ENCODE peak calls at places on chromosomes 5 and 9, in five cellular contexts. T, H, U, S and M are unnamed samples.

GRCh38 chr5:39158127-39158593 is 61.2 kb downstream of the FYB1 start:
- DNase-seq in T (no peak), H (no peak), U (no peak), S (peak; percentile 82), M (no peak)

GRCh38 chr5:64165500-64166200 is at the start of gene RNF180:
- DNase-seq in T (no peak), H (no peak), U (peak; percentile 65), S (no peak), M (no peak)

GRCh38 chr9:20382460-20383071 is 239.7 kb downstream of the MLLT3 start:
- DNase-seq in T (peak; percentile 74), H (no peak), U (no peak), S (no peak), M (no peak)

GRCh38 chr5:142304013-142304701 is 20.7 kb downstream of the SPRY4 start:
- DNase-seq in T (no peak), H (no peak), U (no peak), S (no peak), M (no peak)

GRCh38 chr5:99331061-99331460 is 402.3 kb upstream of the CHD1 start:
- DNase-seq in T (no peak), H (no peak), U (no peak), S (no peak), M (no peak)

GRCh38 chr9:77985996-77986395 is 45.6 kb downstream of the GNAQ start:
- DNase-seq in T (peak; percentile 59), H (no peak), U (no peak), S (no peak), M (no peak)

GRCh38 chr5:132294728-132295504 is 722 bp downstream of the SLC22A4 start:
- DNase-seq in T (no peak), H (no peak), U (no peak), S (peak; percentile 78), M (peak; percentile 27)

GRCh38 chr9:121075251-121076036 is 689 bp downstream of the CNTRL start:
- DNase-seq in T (no peak), H (no peak), U (no peak), S (no peak), M (no peak)

GRCh38 chr5:57172466-57172961 is 1.3 kb upstream of the GPBP1 start:
- DNase-seq in T (no peak), H (no peak), U (peak; percentile 43), S (no peak), M (no peak)

GRCh38 chr5:140806834-140807775 is at the start of gene PCDHA4:
- DNase-seq in T (peak; percentile 9), H (no peak), U (peak; percentile 65), S (peak; percentile 17), M (no peak)

GRCh38 chr5:151005187-151005974 is 15.0 kb upstream of the GPX3 start:
- DNase-seq in T (peak; percentile 71), H (no peak), U (no peak), S (no peak), M (peak; percentile 13)

GRCh38 chr5:65480306-65480865 is 1.3 kb downstream of the ADAMTS6 start:
- DNase-seq in T (peak; percentile 73), H (peak; percentile 24), U (peak; percentile 34), S (peak; percentile 11), M (no peak)

GRCh38 chr5:65356274-65356673 is 125.4 kb downstream of the ADAMTS6 start:
- DNase-seq in T (no peak), H (no peak), U (no peak), S (no peak), M (no peak)

GRCh38 chr5:14744296-14745187 is 80.0 kb downstream of the OTULIN start:
- DNase-seq in T (peak; percentile 41), H (no peak), U (no peak), S (no peak), M (no peak)

GRCh38 chr5:172133359-172134029 is 54.5 kb downstream of the STK10 start:
- DNase-seq in T (no peak), H (no peak), U (no peak), S (no peak), M (no peak)
- TF ChIP-seq ZBTB33 in T (no peak), H (no peak), U (no peak), S (no peak), M (no peak)

GRCh38 chr5:93382188-93382587 is 198.8 kb downstream of the NR2F1-AS1 start:
- DNase-seq in T (no peak), H (no peak), U (no peak), S (no peak), M (no peak)
- TF ChIP-seq ZBTB33 in T (no peak), H (no peak), U (no peak), S (no peak), M (no peak)

GRCh38 chr5:137960141-137960540 is 70.9 kb downstream of the PKD2L2 start:
- DNase-seq in T (no peak), H (no peak), U (no peak), S (no peak), M (no peak)

GRCh38 chr5:137957948-137958347 is 68.7 kb downstream of the PKD2L2 start:
- DNase-seq in T (no peak), H (no peak), U (no peak), S (no peak), M (no peak)

GRCh38 chr5:137959488-137959887 is 70.2 kb downstream of the PKD2L2 start:
- DNase-seq in T (no peak), H (no peak), U (no peak), S (no peak), M (no peak)

DNA sequence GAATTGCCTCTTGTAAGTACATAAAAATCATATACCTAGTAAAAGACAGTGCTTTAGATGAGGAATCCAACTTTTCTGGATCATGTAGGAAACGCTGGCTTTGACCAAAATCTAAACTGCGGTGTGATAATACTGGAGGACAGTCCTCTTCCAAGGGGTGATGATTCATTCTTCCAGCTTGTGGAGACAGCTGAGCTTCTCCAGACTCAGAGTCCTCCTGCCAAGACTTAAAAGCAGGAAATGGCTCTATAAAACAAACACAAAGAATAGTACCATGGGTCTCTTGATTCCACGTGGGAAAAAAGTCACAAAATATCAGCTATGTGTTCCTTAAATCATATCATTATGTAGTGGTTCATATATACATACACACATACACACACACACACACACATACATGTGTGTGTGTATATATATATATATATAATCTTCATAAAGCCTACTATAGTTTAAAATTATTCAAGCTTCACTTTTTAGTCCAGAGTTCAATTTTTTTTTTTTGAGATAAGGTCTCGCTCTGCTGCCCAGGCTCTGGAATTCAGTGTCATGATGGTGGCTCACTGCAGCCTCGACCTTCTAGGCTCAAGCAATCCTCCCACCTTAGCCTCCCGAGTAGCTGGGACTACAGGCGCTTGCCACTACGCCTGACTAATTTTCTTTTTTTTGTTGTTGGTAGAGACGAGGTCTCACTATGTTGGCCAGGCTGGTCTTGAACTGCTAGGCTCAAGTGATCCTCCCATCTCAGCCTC is 65.0 kb downstream of the PKD2L2 start:
- DNase-seq in T (no peak), H (no peak), U (peak; percentile 14), S (no peak), M (no peak)
- TF ChIP-seq ZBTB33 in T (no peak), H (no peak), U (peak; percentile 34), S (no peak), M (no peak)

GRCh38 chr9:88697764-88698436 is 162.9 kb downstream of the NXNL2 start:
- DNase-seq in T (no peak), H (no peak), U (no peak), S (no peak), M (no peak)

GRCh38 chr9:88691811-88692210 is 156.8 kb downstream of the NXNL2 start:
- DNase-seq in T (no peak), H (no peak), U (no peak), S (no peak), M (no peak)

GRCh38 chr9:88696501-88696900 is 161.5 kb downstream of the NXNL2 start:
- DNase-seq in T (no peak), H (no peak), U (no peak), S (no peak), M (no peak)

GRCh38 chr9:88692837-88693236 is 157.9 kb downstream of the NXNL2 start:
- DNase-seq in T (no peak), H (no peak), U (no peak), S (no peak), M (no peak)

DNA sequence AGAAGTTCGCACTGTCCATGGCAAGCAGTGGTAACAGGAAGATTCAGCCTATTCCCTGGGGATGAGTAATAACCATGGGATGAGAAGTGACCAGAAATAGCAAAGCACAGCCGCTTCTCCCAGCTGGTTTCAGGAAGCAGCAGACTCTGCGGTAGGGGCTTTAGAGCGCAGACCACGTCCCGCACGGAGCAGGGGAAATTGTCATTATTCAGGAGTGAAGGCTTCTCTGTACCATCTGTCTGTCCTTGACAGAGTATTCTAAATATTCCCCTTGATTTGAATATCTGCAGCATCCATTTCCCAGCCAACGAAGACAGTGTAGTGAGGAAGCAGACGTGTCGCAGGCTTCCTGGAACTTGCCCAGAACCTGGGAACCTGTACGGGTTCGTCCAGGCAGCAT is 159.6 kb downstream of the NXNL2 start:
- DNase-seq in T (no peak), H (no peak), U (no peak), S (no peak), M (no peak)
- TF ChIP-seq ZBTB33 in T (no peak), H (no peak), U (no peak), S (no peak), M (no peak)

GRCh38 chr5:153480401-153480800 is 10.1 kb upstream of the GRIA1 start:
- DNase-seq in T (no peak), H (peak; percentile 58), U (no peak), S (no peak), M (no peak)
- TF ChIP-seq ZBTB33 in T (no peak), H (no peak), U (no peak), S (no peak), M (no peak)

GRCh38 chr5:177443144-177443983 is 3.2 kb upstream of the PRR7 start:
- DNase-seq in T (no peak), H (no peak), U (no peak), S (no peak), M (no peak)

GRCh38 chr5:177444106-177445051 is 2.2 kb upstream of the PRR7 start:
- DNase-seq in T (no peak), H (no peak), U (no peak), S (peak; percentile 29), M (no peak)

GRCh38 chr5:177440990-177441780 is 5.4 kb upstream of the PRR7 start:
- DNase-seq in T (no peak), H (no peak), U (no peak), S (no peak), M (no peak)

GRCh38 chr5:177440211-177440989 is 6.2 kb upstream of the PRR7 start:
- DNase-seq in T (no peak), H (no peak), U (no peak), S (no peak), M (no peak)

DNA sequence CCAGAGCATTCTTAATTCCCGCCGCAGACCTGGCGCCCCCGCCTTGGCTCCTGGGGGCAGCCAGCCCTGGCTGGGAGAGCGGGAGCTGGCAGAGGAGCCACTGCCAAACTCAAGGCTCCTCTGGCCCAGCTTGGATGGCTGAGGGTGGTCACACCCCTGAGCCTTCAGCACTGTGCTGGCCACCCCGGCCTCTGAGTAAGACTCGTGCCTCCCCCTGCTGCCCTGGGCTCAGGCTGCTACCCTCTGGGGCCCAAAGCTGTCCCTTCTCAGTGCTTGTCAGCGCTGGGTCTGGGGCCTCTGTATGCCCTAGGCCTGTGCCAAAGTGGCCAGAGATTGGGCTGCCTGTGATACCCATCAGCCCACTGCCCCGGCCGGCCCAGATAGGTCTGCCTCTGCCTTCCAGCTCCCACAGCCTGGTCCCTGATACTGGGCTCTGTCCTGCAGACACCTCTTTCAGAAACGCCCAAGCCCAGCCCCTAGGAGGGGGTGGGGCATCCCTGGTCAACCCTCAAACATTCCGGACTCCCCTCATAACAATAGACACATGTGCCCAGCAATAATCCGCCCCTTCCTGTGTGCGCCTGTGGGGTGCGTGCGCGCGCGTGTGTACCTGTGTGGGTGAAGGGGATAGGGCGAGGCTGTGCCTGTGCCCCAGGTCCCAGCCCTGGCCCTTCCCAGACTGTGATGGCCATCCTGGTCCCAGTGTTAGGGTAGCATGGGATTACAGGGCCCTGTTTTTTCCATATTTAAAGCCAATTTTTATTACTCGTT is 4.4 kb upstream of the PRR7 start:
- DNase-seq in T (no peak), H (no peak), U (no peak), S (no peak), M (no peak)
- TF ChIP-seq ZBTB33 in T (no peak), H (no peak), U (no peak), S (no peak), M (no peak)

GRCh38 chr5:74412064-74412463 is 228.5 kb downstream of the ENC1 start:
- DNase-seq in T (no peak), H (no peak), U (no peak), S (no peak), M (no peak)
- TF ChIP-seq ZBTB33 in T (no peak), H (no peak), U (no peak), S (no peak), M (no peak)